ENCODE peak calls at places on chromosomes 4 and X, in eight cellular contexts. One of them, this sample, is unnamed.

GRCh38 chr4:178823673-178824072 is 1381.4 kb upstream of the AGA start:
- DNase-seq in posterior vena cava: no peak
- DNase-seq in smooth muscle cell of the brain vasculature: no peak
- DNase-seq in NCI-H2081: no peak
- DNase-seq in HT1080: peak
- DNase-seq in GM12891: no peak
- DNase-seq in stimulated activated CD8-positive, alpha-beta memory T cell treated with anti-CD3 and anti-CD28 coated beads, Interleukin-12 subunit alpha, Interleukin-12 subunit beta, amount 100 ng/mL, for 1 hour: no peak
- DNase-seq in HuH-7: no peak
- DNase-seq in this sample: no peak

GRCh38 chrX:69279234-69279633 is 114.0 kb upstream of the PJA1 start:
- DNase-seq in posterior vena cava: no peak
- DNase-seq in smooth muscle cell of the brain vasculature: no peak
- DNase-seq in NCI-H2081: no peak
- DNase-seq in HT1080: no peak
- DNase-seq in GM12891: no peak
- DNase-seq in stimulated activated CD8-positive, alpha-beta memory T cell treated with anti-CD3 and anti-CD28 coated beads, Interleukin-12 subunit alpha, Interleukin-12 subunit beta, amount 100 ng/mL, for 1 hour: no peak
- DNase-seq in HuH-7: no peak
- DNase-seq in this sample: no peak

GRCh38 chr4:153661215-153661822 is 22.8 kb upstream of the TLR2 start:
- DNase-seq in posterior vena cava: no peak
- DNase-seq in smooth muscle cell of the brain vasculature: no peak
- DNase-seq in NCI-H2081: no peak
- DNase-seq in HT1080: peak
- DNase-seq in GM12891: no peak
- DNase-seq in stimulated activated CD8-positive, alpha-beta memory T cell treated with anti-CD3 and anti-CD28 coated beads, Interleukin-12 subunit alpha, Interleukin-12 subunit beta, amount 100 ng/mL, for 1 hour: no peak
- DNase-seq in HuH-7: no peak
- DNase-seq in this sample: no peak

GRCh38 chr4:84994280-84994679 is 27.8 kb upstream of the WDFY3 start:
- DNase-seq in posterior vena cava: no peak
- DNase-seq in smooth muscle cell of the brain vasculature: no peak
- DNase-seq in NCI-H2081: no peak
- DNase-seq in HT1080: no peak
- DNase-seq in GM12891: no peak
- DNase-seq in stimulated activated CD8-positive, alpha-beta memory T cell treated with anti-CD3 and anti-CD28 coated beads, Interleukin-12 subunit alpha, Interleukin-12 subunit beta, amount 100 ng/mL, for 1 hour: no peak
- DNase-seq in HuH-7: no peak
- DNase-seq in this sample: no peak

GRCh38 chrX:1384738-1385250 is 7.1 kb downstream of the SLC25A6 start:
- DNase-seq in posterior vena cava: peak
- DNase-seq in smooth muscle cell of the brain vasculature: no peak
- DNase-seq in NCI-H2081: no peak
- DNase-seq in HT1080: no peak
- DNase-seq in GM12891: no peak
- DNase-seq in stimulated activated CD8-positive, alpha-beta memory T cell treated with anti-CD3 and anti-CD28 coated beads, Interleukin-12 subunit alpha, Interleukin-12 subunit beta, amount 100 ng/mL, for 1 hour: no peak
- DNase-seq in HuH-7: no peak
- DNase-seq in this sample: no peak

GRCh38 chrX:107102980-107103379 is 15.6 kb downstream of the RBM41 start:
- DNase-seq in posterior vena cava: no peak
- DNase-seq in smooth muscle cell of the brain vasculature: no peak
- DNase-seq in NCI-H2081: no peak
- DNase-seq in HT1080: no peak
- DNase-seq in GM12891: no peak
- DNase-seq in stimulated activated CD8-positive, alpha-beta memory T cell treated with anti-CD3 and anti-CD28 coated beads, Interleukin-12 subunit alpha, Interleukin-12 subunit beta, amount 100 ng/mL, for 1 hour: no peak
- DNase-seq in HuH-7: no peak
- DNase-seq in this sample: no peak

GRCh38 chr4:7433376-7434140 is 1.2 kb downstream of the PSAPL1 start:
- DNase-seq in posterior vena cava: no peak
- DNase-seq in smooth muscle cell of the brain vasculature: no peak
- DNase-seq in NCI-H2081: no peak
- DNase-seq in HT1080: no peak
- DNase-seq in GM12891: no peak
- DNase-seq in stimulated activated CD8-positive, alpha-beta memory T cell treated with anti-CD3 and anti-CD28 coated beads, Interleukin-12 subunit alpha, Interleukin-12 subunit beta, amount 100 ng/mL, for 1 hour: no peak
- DNase-seq in HuH-7: no peak
- DNase-seq in this sample: no peak

GRCh38 chrX:45986971-45987370 is 558.2 kb downstream of the ZNF674 start:
- DNase-seq in posterior vena cava: no peak
- DNase-seq in smooth muscle cell of the brain vasculature: no peak
- DNase-seq in NCI-H2081: no peak
- DNase-seq in HT1080: peak
- DNase-seq in GM12891: no peak
- DNase-seq in stimulated activated CD8-positive, alpha-beta memory T cell treated with anti-CD3 and anti-CD28 coated beads, Interleukin-12 subunit alpha, Interleukin-12 subunit beta, amount 100 ng/mL, for 1 hour: no peak
- DNase-seq in HuH-7: no peak
- DNase-seq in this sample: no peak

GRCh38 chr4:130849985-130850632 is 1754.2 kb downstream of the C4orf33 start:
- DNase-seq in posterior vena cava: no peak
- DNase-seq in smooth muscle cell of the brain vasculature: peak
- DNase-seq in NCI-H2081: no peak
- DNase-seq in HT1080: peak
- DNase-seq in GM12891: no peak
- DNase-seq in stimulated activated CD8-positive, alpha-beta memory T cell treated with anti-CD3 and anti-CD28 coated beads, Interleukin-12 subunit alpha, Interleukin-12 subunit beta, amount 100 ng/mL, for 1 hour: no peak
- DNase-seq in HuH-7: no peak
- DNase-seq in this sample: no peak

GRCh38 chr4:158255727-158256324 is 45.5 kb downstream of the TMEM144 start:
- DNase-seq in posterior vena cava: no peak
- DNase-seq in smooth muscle cell of the brain vasculature: peak
- DNase-seq in NCI-H2081: peak
- DNase-seq in HT1080: peak
- DNase-seq in GM12891: no peak
- DNase-seq in stimulated activated CD8-positive, alpha-beta memory T cell treated with anti-CD3 and anti-CD28 coated beads, Interleukin-12 subunit alpha, Interleukin-12 subunit beta, amount 100 ng/mL, for 1 hour: no peak
- DNase-seq in HuH-7: peak
- DNase-seq in this sample: no peak

GRCh38 chr4:118981171-118981838 is 92.7 kb downstream of the SYNPO2 start:
- DNase-seq in posterior vena cava: no peak
- DNase-seq in smooth muscle cell of the brain vasculature: no peak
- DNase-seq in NCI-H2081: peak
- DNase-seq in HT1080: no peak
- DNase-seq in GM12891: no peak
- DNase-seq in stimulated activated CD8-positive, alpha-beta memory T cell treated with anti-CD3 and anti-CD28 coated beads, Interleukin-12 subunit alpha, Interleukin-12 subunit beta, amount 100 ng/mL, for 1 hour: no peak
- DNase-seq in HuH-7: no peak
- DNase-seq in this sample: no peak

GRCh38 chr4:122285285-122285684 is 93.5 kb upstream of the ADAD1 start:
- DNase-seq in posterior vena cava: no peak
- DNase-seq in smooth muscle cell of the brain vasculature: no peak
- DNase-seq in NCI-H2081: no peak
- DNase-seq in HT1080: peak
- DNase-seq in GM12891: no peak
- DNase-seq in stimulated activated CD8-positive, alpha-beta memory T cell treated with anti-CD3 and anti-CD28 coated beads, Interleukin-12 subunit alpha, Interleukin-12 subunit beta, amount 100 ng/mL, for 1 hour: no peak
- DNase-seq in HuH-7: no peak
- DNase-seq in this sample: no peak

GRCh38 chr4:156261230-156261629 is 307.6 kb upstream of the CTSO start:
- DNase-seq in posterior vena cava: no peak
- DNase-seq in smooth muscle cell of the brain vasculature: no peak
- DNase-seq in NCI-H2081: no peak
- DNase-seq in HT1080: no peak
- DNase-seq in GM12891: no peak
- DNase-seq in stimulated activated CD8-positive, alpha-beta memory T cell treated with anti-CD3 and anti-CD28 coated beads, Interleukin-12 subunit alpha, Interleukin-12 subunit beta, amount 100 ng/mL, for 1 hour: no peak
- DNase-seq in HuH-7: no peak
- DNase-seq in this sample: no peak

GRCh38 chr4:147355849-147356248 is 125.0 kb upstream of the EDNRA start:
- DNase-seq in posterior vena cava: no peak
- DNase-seq in smooth muscle cell of the brain vasculature: peak
- DNase-seq in NCI-H2081: no peak
- DNase-seq in HT1080: peak
- DNase-seq in GM12891: no peak
- DNase-seq in stimulated activated CD8-positive, alpha-beta memory T cell treated with anti-CD3 and anti-CD28 coated beads, Interleukin-12 subunit alpha, Interleukin-12 subunit beta, amount 100 ng/mL, for 1 hour: no peak
- DNase-seq in HuH-7: no peak
- DNase-seq in this sample: no peak

GRCh38 chr4:5019274-5019673 is at the start of gene CYTL1:
- DNase-seq in posterior vena cava: no peak
- DNase-seq in smooth muscle cell of the brain vasculature: no peak
- DNase-seq in NCI-H2081: no peak
- DNase-seq in HT1080: no peak
- DNase-seq in GM12891: no peak
- DNase-seq in stimulated activated CD8-positive, alpha-beta memory T cell treated with anti-CD3 and anti-CD28 coated beads, Interleukin-12 subunit alpha, Interleukin-12 subunit beta, amount 100 ng/mL, for 1 hour: no peak
- DNase-seq in HuH-7: no peak
- DNase-seq in this sample: no peak

GRCh38 chrX:70496491-70496890 is 51.9 kb downstream of the DLG3 start:
- DNase-seq in posterior vena cava: no peak
- DNase-seq in smooth muscle cell of the brain vasculature: no peak
- DNase-seq in NCI-H2081: no peak
- DNase-seq in HT1080: no peak
- DNase-seq in GM12891: no peak
- DNase-seq in stimulated activated CD8-positive, alpha-beta memory T cell treated with anti-CD3 and anti-CD28 coated beads, Interleukin-12 subunit alpha, Interleukin-12 subunit beta, amount 100 ng/mL, for 1 hour: no peak
- DNase-seq in HuH-7: no peak
- DNase-seq in this sample: no peak

GRCh38 chr4:93842512-93843252 is 14.1 kb downstream of the ATOH1 start:
- DNase-seq in posterior vena cava: no peak
- DNase-seq in smooth muscle cell of the brain vasculature: no peak
- DNase-seq in NCI-H2081: no peak
- DNase-seq in HT1080: no peak
- DNase-seq in GM12891: no peak
- DNase-seq in stimulated activated CD8-positive, alpha-beta memory T cell treated with anti-CD3 and anti-CD28 coated beads, Interleukin-12 subunit alpha, Interleukin-12 subunit beta, amount 100 ng/mL, for 1 hour: no peak
- DNase-seq in HuH-7: peak
- DNase-seq in this sample: no peak

GRCh38 chrX:136065044-136065671 is 79.9 kb downstream of the SLC9A6 start:
- DNase-seq in posterior vena cava: no peak
- DNase-seq in smooth muscle cell of the brain vasculature: no peak
- DNase-seq in NCI-H2081: no peak
- DNase-seq in HT1080: peak
- DNase-seq in GM12891: no peak
- DNase-seq in stimulated activated CD8-positive, alpha-beta memory T cell treated with anti-CD3 and anti-CD28 coated beads, Interleukin-12 subunit alpha, Interleukin-12 subunit beta, amount 100 ng/mL, for 1 hour: no peak
- DNase-seq in HuH-7: no peak
- DNase-seq in this sample: no peak

GRCh38 chr4:25112349-25113008 is 47.8 kb downstream of the SEPSECS start:
- DNase-seq in posterior vena cava: no peak
- DNase-seq in smooth muscle cell of the brain vasculature: no peak
- DNase-seq in NCI-H2081: no peak
- DNase-seq in HT1080: no peak
- DNase-seq in GM12891: no peak
- DNase-seq in stimulated activated CD8-positive, alpha-beta memory T cell treated with anti-CD3 and anti-CD28 coated beads, Interleukin-12 subunit alpha, Interleukin-12 subunit beta, amount 100 ng/mL, for 1 hour: no peak
- DNase-seq in HuH-7: no peak
- DNase-seq in this sample: no peak

GRCh38 chr4:139540637-139541036 is 15.4 kb downstream of the SETD7 start:
- DNase-seq in posterior vena cava: no peak
- DNase-seq in smooth muscle cell of the brain vasculature: no peak
- DNase-seq in NCI-H2081: no peak
- DNase-seq in HT1080: no peak
- DNase-seq in GM12891: no peak
- DNase-seq in stimulated activated CD8-positive, alpha-beta memory T cell treated with anti-CD3 and anti-CD28 coated beads, Interleukin-12 subunit alpha, Interleukin-12 subunit beta, amount 100 ng/mL, for 1 hour: no peak
- DNase-seq in HuH-7: no peak
- DNase-seq in this sample: no peak

GRCh38 chr4:173794662-173795061 is 264.6 kb upstream of the HAND2 start:
- DNase-seq in posterior vena cava: no peak
- DNase-seq in smooth muscle cell of the brain vasculature: no peak
- DNase-seq in NCI-H2081: no peak
- DNase-seq in HT1080: peak
- DNase-seq in GM12891: no peak
- DNase-seq in stimulated activated CD8-positive, alpha-beta memory T cell treated with anti-CD3 and anti-CD28 coated beads, Interleukin-12 subunit alpha, Interleukin-12 subunit beta, amount 100 ng/mL, for 1 hour: no peak
- DNase-seq in HuH-7: no peak
- DNase-seq in this sample: no peak

GRCh38 chr4:73001885-73002284 is 67.6 kb downstream of the COX18 start:
- DNase-seq in posterior vena cava: no peak
- DNase-seq in smooth muscle cell of the brain vasculature: no peak
- DNase-seq in NCI-H2081: no peak
- DNase-seq in HT1080: no peak
- DNase-seq in GM12891: no peak
- DNase-seq in stimulated activated CD8-positive, alpha-beta memory T cell treated with anti-CD3 and anti-CD28 coated beads, Interleukin-12 subunit alpha, Interleukin-12 subunit beta, amount 100 ng/mL, for 1 hour: no peak
- DNase-seq in HuH-7: no peak
- DNase-seq in this sample: no peak

GRCh38 chr4:107258359-107258758 is 222.2 kb upstream of the DKK2 start:
- DNase-seq in posterior vena cava: no peak
- DNase-seq in smooth muscle cell of the brain vasculature: no peak
- DNase-seq in NCI-H2081: no peak
- DNase-seq in HT1080: peak
- DNase-seq in GM12891: no peak
- DNase-seq in stimulated activated CD8-positive, alpha-beta memory T cell treated with anti-CD3 and anti-CD28 coated beads, Interleukin-12 subunit alpha, Interleukin-12 subunit beta, amount 100 ng/mL, for 1 hour: no peak
- DNase-seq in HuH-7: no peak
- DNase-seq in this sample: no peak

GRCh38 chr4:24794111-24794860 is 1.1 kb upstream of the SOD3 start:
- DNase-seq in posterior vena cava: peak
- DNase-seq in smooth muscle cell of the brain vasculature: no peak
- DNase-seq in NCI-H2081: no peak
- DNase-seq in HT1080: no peak
- DNase-seq in GM12891: no peak
- DNase-seq in stimulated activated CD8-positive, alpha-beta memory T cell treated with anti-CD3 and anti-CD28 coated beads, Interleukin-12 subunit alpha, Interleukin-12 subunit beta, amount 100 ng/mL, for 1 hour: no peak
- DNase-seq in HuH-7: no peak
- DNase-seq in this sample: no peak

GRCh38 chr4:165532976-165533375 is 154.2 kb downstream of the CPE start:
- DNase-seq in posterior vena cava: no peak
- DNase-seq in smooth muscle cell of the brain vasculature: no peak
- DNase-seq in NCI-H2081: no peak
- DNase-seq in HT1080: no peak
- DNase-seq in GM12891: no peak
- DNase-seq in stimulated activated CD8-positive, alpha-beta memory T cell treated with anti-CD3 and anti-CD28 coated beads, Interleukin-12 subunit alpha, Interleukin-12 subunit beta, amount 100 ng/mL, for 1 hour: no peak
- DNase-seq in HuH-7: no peak
- DNase-seq in this sample: no peak

GRCh38 chrX:154545673-154546274 is 872 bp downstream of the G6PD start:
- DNase-seq in posterior vena cava: no peak
- DNase-seq in smooth muscle cell of the brain vasculature: no peak
- DNase-seq in NCI-H2081: no peak
- DNase-seq in HT1080: no peak
- DNase-seq in GM12891: no peak
- DNase-seq in stimulated activated CD8-positive, alpha-beta memory T cell treated with anti-CD3 and anti-CD28 coated beads, Interleukin-12 subunit alpha, Interleukin-12 subunit beta, amount 100 ng/mL, for 1 hour: no peak
- DNase-seq in HuH-7: no peak
- DNase-seq in this sample: no peak

GRCh38 chrX:69116077-69116476 is 49.2 kb downstream of the PJA1 start:
- DNase-seq in posterior vena cava: no peak
- DNase-seq in smooth muscle cell of the brain vasculature: no peak
- DNase-seq in NCI-H2081: no peak
- DNase-seq in HT1080: peak
- DNase-seq in GM12891: no peak
- DNase-seq in stimulated activated CD8-positive, alpha-beta memory T cell treated with anti-CD3 and anti-CD28 coated beads, Interleukin-12 subunit alpha, Interleukin-12 subunit beta, amount 100 ng/mL, for 1 hour: no peak
- DNase-seq in HuH-7: no peak
- DNase-seq in this sample: no peak

GRCh38 chr4:140188975-140189374 is 35.0 kb upstream of the MAML3 start:
- DNase-seq in posterior vena cava: no peak
- DNase-seq in smooth muscle cell of the brain vasculature: peak
- DNase-seq in NCI-H2081: no peak
- DNase-seq in HT1080: peak
- DNase-seq in GM12891: no peak
- DNase-seq in stimulated activated CD8-positive, alpha-beta memory T cell treated with anti-CD3 and anti-CD28 coated beads, Interleukin-12 subunit alpha, Interleukin-12 subunit beta, amount 100 ng/mL, for 1 hour: no peak
- DNase-seq in HuH-7: no peak
- DNase-seq in this sample: no peak

GRCh38 chr4:77593993-77594392 is 11.6 kb upstream of the CXCL13 start:
- DNase-seq in posterior vena cava: no peak
- DNase-seq in smooth muscle cell of the brain vasculature: no peak
- DNase-seq in NCI-H2081: no peak
- DNase-seq in HT1080: no peak
- DNase-seq in GM12891: no peak
- DNase-seq in stimulated activated CD8-positive, alpha-beta memory T cell treated with anti-CD3 and anti-CD28 coated beads, Interleukin-12 subunit alpha, Interleukin-12 subunit beta, amount 100 ng/mL, for 1 hour: no peak
- DNase-seq in HuH-7: no peak
- DNase-seq in this sample: no peak

GRCh38 chr4:186118582-186118981 is 14.1 kb downstream of the FAM149A start:
- DNase-seq in posterior vena cava: no peak
- DNase-seq in smooth muscle cell of the brain vasculature: no peak
- DNase-seq in NCI-H2081: no peak
- DNase-seq in HT1080: no peak
- DNase-seq in GM12891: no peak
- DNase-seq in stimulated activated CD8-positive, alpha-beta memory T cell treated with anti-CD3 and anti-CD28 coated beads, Interleukin-12 subunit alpha, Interleukin-12 subunit beta, amount 100 ng/mL, for 1 hour: no peak
- DNase-seq in HuH-7: no peak
- DNase-seq in this sample: no peak

GRCh38 chr4:77817304-77818076 is 1.7 kb downstream of the CNOT6L start:
- DNase-seq in posterior vena cava: no peak
- DNase-seq in smooth muscle cell of the brain vasculature: no peak
- DNase-seq in NCI-H2081: no peak
- DNase-seq in HT1080: no peak
- DNase-seq in GM12891: no peak
- DNase-seq in stimulated activated CD8-positive, alpha-beta memory T cell treated with anti-CD3 and anti-CD28 coated beads, Interleukin-12 subunit alpha, Interleukin-12 subunit beta, amount 100 ng/mL, for 1 hour: no peak
- DNase-seq in HuH-7: peak
- DNase-seq in this sample: no peak

GRCh38 chr4:119626420-119626819 is 2.2 kb downstream of the PDE5A start:
- DNase-seq in posterior vena cava: no peak
- DNase-seq in smooth muscle cell of the brain vasculature: no peak
- DNase-seq in NCI-H2081: no peak
- DNase-seq in HT1080: no peak
- DNase-seq in GM12891: no peak
- DNase-seq in stimulated activated CD8-positive, alpha-beta memory T cell treated with anti-CD3 and anti-CD28 coated beads, Interleukin-12 subunit alpha, Interleukin-12 subunit beta, amount 100 ng/mL, for 1 hour: no peak
- DNase-seq in HuH-7: no peak
- DNase-seq in this sample: no peak

GRCh38 chrX:48613502-48614160 is 16.3 kb downstream of the WDR13 start:
- DNase-seq in posterior vena cava: no peak
- DNase-seq in smooth muscle cell of the brain vasculature: no peak
- DNase-seq in NCI-H2081: no peak
- DNase-seq in HT1080: no peak
- DNase-seq in GM12891: no peak
- DNase-seq in stimulated activated CD8-positive, alpha-beta memory T cell treated with anti-CD3 and anti-CD28 coated beads, Interleukin-12 subunit alpha, Interleukin-12 subunit beta, amount 100 ng/mL, for 1 hour: no peak
- DNase-seq in HuH-7: no peak
- DNase-seq in this sample: no peak

GRCh38 chr4:92433272-92433758 is 129.5 kb downstream of the GRID2 start:
- DNase-seq in posterior vena cava: no peak
- DNase-seq in smooth muscle cell of the brain vasculature: no peak
- DNase-seq in NCI-H2081: no peak
- DNase-seq in HT1080: no peak
- DNase-seq in GM12891: no peak
- DNase-seq in stimulated activated CD8-positive, alpha-beta memory T cell treated with anti-CD3 and anti-CD28 coated beads, Interleukin-12 subunit alpha, Interleukin-12 subunit beta, amount 100 ng/mL, for 1 hour: no peak
- DNase-seq in HuH-7: no peak
- DNase-seq in this sample: no peak